ENCODE peak calls at places on chromosome 22, in ten cellular contexts. B is colonic mucosa; A is neural progenitor cell; M is left lung; W is right cardiac atrium; L is foreskin keratinocyte; C is CD8-positive, alpha-beta T cell; H is tibial nerve; G is cardiac muscle cell; Q is H9. V is an unnamed sample.

GRCh38 chr22:16563555-16564520 is 28.8 kb downstream of the CCT8L2 start:
- DNase-seq in H (no peak), C (no peak), Q (no peak), W (peak; percentile 38), M (no peak), G (no peak), A (no peak), B (no peak), L (no peak), V (no peak)

GRCh38 chr22:27666272-27666997 is 135.1 kb downstream of the MN1 start:
- DNase-seq in H (no peak), B (no peak), W (no peak), C (no peak), M (no peak), G (no peak), A (no peak), L (no peak), Q (no peak), V (no peak)

GRCh38 chr22:45468872-45469572 is 33.7 kb upstream of the FBLN1 start:
- DNase-seq in W (no peak), B (no peak), G (no peak), H (no peak), L (peak; percentile 54), Q (no peak), A (no peak), M (no peak), C (no peak), V (peak; percentile 51)

GRCh38 chr22:45647532-45648225 is 24.0 kb upstream of the ATXN10 start:
- DNase-seq in H (no peak), B (no peak), G (no peak), W (peak; percentile 29), C (no peak), A (no peak), M (no peak), L (no peak), Q (no peak), V (no peak)

GRCh38 chr22:45435544-45436139 is 22.1 kb downstream of the RIBC2 start:
- DNase-seq in A (peak; percentile 90), G (peak; percentile 95), H (peak; percentile 92), L (peak; percentile 74), M (peak; percentile 88), W (peak; percentile 95), B (peak; percentile 92), Q (peak; percentile 92), C (peak; percentile 65), V (peak; percentile 86)

GRCh38 chr22:33851240-33851639 is 69.0 kb downstream of the LARGE1 start:
- DNase-seq in W (no peak), B (no peak), L (peak; percentile 45), M (no peak), G (no peak), Q (no peak), C (no peak), A (no peak), H (no peak), V (no peak)

GRCh38 chr22:32827061-32827602 is 25.6 kb downstream of the TIMP3 start:
- DNase-seq in H (no peak), C (no peak), L (peak; percentile 35), Q (no peak), B (no peak), M (no peak), A (no peak), G (no peak), W (no peak), V (no peak)

GRCh38 chr22:35008213-35008612 is 57.7 kb upstream of the ISX start:
- DNase-seq in A (no peak), B (no peak), G (no peak), L (no peak), H (no peak), C (no peak), M (no peak), Q (no peak), W (no peak), V (no peak)

GRCh38 chr22:45163074-45163416 is 680 bp upstream of the NUP50 start:
- DNase-seq in M (peak; percentile 39), B (no peak), A (peak; percentile 65), L (peak; percentile 48), C (no peak), G (peak; percentile 60), H (no peak), W (no peak), Q (peak; percentile 42), V (no peak)

GRCh38 chr22:17875156-17875555 is 100.9 kb upstream of the BID start:
- DNase-seq in B (no peak), A (no peak), C (no peak), H (no peak), L (no peak), G (no peak), W (peak; percentile 35), Q (no peak), M (no peak), V (no peak)

GRCh38 chr22:41919357-41920224 is 4.7 kb upstream of the SHISA8 start:
- DNase-seq in G (peak; percentile 47), C (no peak), W (peak; percentile 85), H (peak; percentile 20), Q (peak; percentile 93), A (peak; percentile 53), M (peak; percentile 67), B (peak; percentile 84), L (no peak), V (no peak)

GRCh38 chr22:27719535-27720227 is 81.9 kb downstream of the MN1 start:
- DNase-seq in B (peak; percentile 29), W (peak; percentile 59), C (no peak), G (no peak), H (no peak), L (peak; percentile 100), M (no peak), Q (peak; percentile 72), A (no peak), V (peak; percentile 75)

GRCh38 chr22:27581688-27582087 is 219.9 kb downstream of the MN1 start:
- DNase-seq in B (peak; percentile 52), Q (no peak), W (peak; percentile 97), L (no peak), M (peak; percentile 73), C (no peak), A (no peak), H (peak; percentile 91), G (peak; percentile 78), V (no peak)

GRCh38 chr22:27512283-27512761 is 289.2 kb downstream of the MN1 start:
- DNase-seq in B (peak; percentile 39), A (no peak), H (peak; percentile 73), Q (no peak), W (peak; percentile 98), C (no peak), M (peak; percentile 65), L (peak; percentile 100), G (peak; percentile 98), V (no peak)

GRCh38 chr22:31496735-31497146 is 405 bp downstream of the SFI1 start:
- DNase-seq in C (peak; percentile 21), L (no peak), Q (no peak), W (peak; percentile 69), M (peak; percentile 52), B (peak; percentile 54), H (no peak), A (no peak), G (peak; percentile 14), V (peak; percentile 52)

GRCh38 chr22:39985383-39986045 is 9.2 kb upstream of the FAM83F start:
- DNase-seq in L (no peak), Q (no peak), G (no peak), B (peak; percentile 60), H (no peak), M (no peak), C (no peak), A (no peak), W (no peak), V (no peak)
- H3K27me3 ChIP-seq in L (no peaks in the 10 kb centered on the region), Q (no peaks in the 10 kb centered on the region), G (no peaks in the 10 kb centered on the region), B (no peaks in the 10 kb centered on the region), H (no peaks in the 10 kb centered on the region), M (peaks cover 70% of the 10 kb centered on the region), C (no peaks in the 10 kb centered on the region), A (peaks cover 24% of the 10 kb centered on the region), W (no peaks in the 10 kb centered on the region), V (no peaks in the 10 kb centered on the region)

GRCh38 chr22:50310949-50311444 is 3.6 kb upstream of the PLXNB2 start:
- DNase-seq in M (peak; percentile 28), B (no peak), L (no peak), Q (no peak), W (peak; percentile 38), A (no peak), G (no peak), C (no peak), H (no peak), V (no peak)
- H3K4me1 ChIP-seq in M (peaks cover 39% of the 10 kb centered on the region), B (peaks cover 7% of the 10 kb centered on the region), L (no peaks in the 10 kb centered on the region), Q (no peaks in the 10 kb centered on the region), W (peaks cover 5% of the 10 kb centered on the region), A (peaks cover 20% of the 10 kb centered on the region), G (peaks cover 24% of the 10 kb centered on the region), C (peaks cover 27% of the 10 kb centered on the region), H (peaks cover 19% of the 10 kb centered on the region), V (peaks cover 3% of the 10 kb centered on the region)

DNA sequence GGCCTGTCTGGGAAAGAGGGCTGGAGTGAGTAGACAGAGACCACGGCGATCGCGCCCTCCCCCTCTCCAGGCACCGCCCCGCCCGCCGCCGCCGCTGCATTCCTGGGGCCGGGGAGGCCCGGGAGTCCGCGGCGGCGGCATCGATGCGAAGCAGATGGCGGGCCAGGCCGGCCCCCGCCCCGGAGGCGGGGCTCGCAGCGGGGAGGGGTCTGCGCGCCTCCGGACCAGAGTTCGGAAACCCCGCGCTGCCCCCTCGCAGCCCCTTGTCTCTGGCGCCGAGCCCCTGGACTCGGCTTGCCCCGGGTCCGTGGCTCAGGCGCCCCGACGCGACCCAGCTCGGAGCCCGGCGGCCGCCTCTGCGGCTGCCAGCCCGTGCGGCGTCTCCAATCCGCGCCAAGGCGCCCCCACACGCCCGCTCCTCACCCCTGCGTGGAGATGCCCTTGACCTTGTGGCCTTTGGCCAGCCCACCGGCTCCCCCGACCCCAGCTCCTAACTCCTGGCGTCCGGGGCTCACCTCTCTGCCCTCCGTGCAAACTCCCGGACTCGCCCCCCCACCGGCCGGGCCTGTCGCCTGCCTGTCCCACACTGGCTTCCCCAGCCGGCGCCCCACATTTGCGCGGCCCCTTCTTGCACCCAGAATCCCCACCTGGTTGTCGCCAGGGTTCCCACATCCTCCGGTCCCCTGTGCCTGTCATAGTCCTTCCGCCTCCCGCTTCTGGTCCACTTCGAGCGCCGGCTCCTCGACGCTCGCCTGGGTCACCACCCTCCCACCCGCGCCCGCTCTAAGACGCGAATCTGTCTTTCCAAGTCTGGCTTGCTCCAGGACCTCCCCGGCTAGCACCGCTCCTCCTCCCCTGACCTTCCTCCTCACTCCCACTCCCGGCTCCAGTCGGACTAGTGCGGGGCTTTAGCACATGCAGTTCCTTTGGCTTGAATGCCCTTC is 1.0 kb downstream of the SCARF2 start:
- DNase-seq in H (no peak), G (peak; percentile 66), M (peak; percentile 30), C (no peak), Q (peak; percentile 45), W (peak; percentile 84), A (peak; percentile 85), L (no peak), B (no peak), V (peak; percentile 32)
- H3K27me3 ChIP-seq in H (no peaks in the 10 kb centered on the region), G (peaks cover 25% of the 10 kb centered on the region), M (peaks cover 77% of the 10 kb centered on the region), C (peaks cover 28% of the 10 kb centered on the region), Q (peaks cover 10% of the 10 kb centered on the region), W (no peaks in the 10 kb centered on the region), A (peaks cover 89% of the 10 kb centered on the region), L (peaks cover 74% of the 10 kb centered on the region), B (peaks cover 64% of the 10 kb centered on the region), V (no peaks in the 10 kb centered on the region)

DNA sequence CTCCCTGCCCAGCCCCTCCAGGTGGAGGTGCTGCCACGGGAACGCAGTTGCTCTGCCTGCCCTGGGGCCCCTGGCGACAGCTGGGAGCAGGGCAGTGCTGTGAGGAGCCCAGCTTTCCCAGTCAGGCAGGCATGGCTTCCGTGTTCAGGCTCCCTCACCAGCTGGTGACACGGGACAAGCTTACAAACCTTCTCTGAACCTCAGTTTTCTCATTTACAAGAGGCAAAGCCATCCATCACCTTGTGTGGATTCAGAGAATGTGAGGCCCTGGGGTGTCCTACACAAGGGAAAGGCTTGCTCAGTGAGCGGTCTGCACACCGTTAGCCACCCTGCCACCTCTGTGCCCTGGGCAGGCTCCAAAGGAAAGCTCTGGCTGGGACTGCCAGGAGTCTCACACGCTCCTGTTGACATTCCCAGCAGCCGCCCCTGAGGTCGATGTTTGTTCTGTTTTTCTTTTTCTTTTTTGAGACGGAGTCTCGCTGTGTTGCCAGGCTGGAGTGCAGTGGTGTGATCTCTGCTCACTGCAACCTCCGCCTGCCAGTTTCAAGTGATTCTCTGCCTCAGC is 23.5 kb downstream of the SUN2 start:
- DNase-seq in L (no peak), B (no peak), Q (no peak), A (no peak), M (no peak), G (no peak), C (no peak), W (no peak), H (no peak), V (no peak)
- H3K4me1 ChIP-seq in L (no peaks in the 10 kb centered on the region), B (no peaks in the 10 kb centered on the region), Q (no peaks in the 10 kb centered on the region), A (no peaks in the 10 kb centered on the region), M (peaks cover 29% of the 10 kb centered on the region), G (no peaks in the 10 kb centered on the region), C (peaks cover 40% of the 10 kb centered on the region), W (peaks cover 2% of the 10 kb centered on the region), H (peaks cover 10% of the 10 kb centered on the region), V (no peaks in the 10 kb centered on the region)